ENCODE peak calls at places on chromosomes 1 and 21, in nine cellular contexts. Y, U, G, M, N, A, R, O and F are unnamed samples.

GRCh38 chr1:155253208-155253607 is 2.1 kb downstream of the ENTREP3 start:
- DNase-seq in Y (no peak), U (no peak), G (no peak), M (no peak), N (no peak), A (no peak), R (no peak), O (no peak), F (no peak)

GRCh38 chr1:159492575-159493323 is 43.1 kb downstream of the OR10J5 start:
- DNase-seq in Y (no peak), U (no peak), G (no peak), M (peak), N (no peak), A (no peak), R (no peak), O (no peak), F (no peak)

GRCh38 chr1:23035823-23036452 is 16.7 kb downstream of the KDM1A start:
- DNase-seq in Y (no peak), U (no peak), G (no peak), M (peak), N (no peak), A (no peak), R (no peak), O (no peak), F (no peak)

GRCh38 chr1:230642263-230642959 is at the start of gene COG2:
- DNase-seq in Y (peak), U (peak), G (peak), M (peak), N (peak), A (peak), R (peak), O (peak), F (peak)

GRCh38 chr1:234980657-234981396 is 147.8 kb downstream of the TOMM20 start:
- DNase-seq in Y (peak), U (peak), G (peak), M (peak), N (no peak), A (no peak), R (peak), O (no peak), F (peak)

GRCh38 chr1:43382027-43382771 is 7.4 kb downstream of the MED8 start:
- DNase-seq in Y (no peak), U (no peak), G (no peak), M (no peak), N (no peak), A (no peak), R (no peak), O (no peak), F (no peak)

GRCh38 chr1:55632058-55632457 is 416.9 kb upstream of the USP24 start:
- DNase-seq in Y (no peak), U (no peak), G (no peak), M (no peak), N (no peak), A (no peak), R (no peak), O (no peak), F (no peak)

GRCh38 chr1:108706643-108707042 is 6.1 kb upstream of the FNDC7 start:
- DNase-seq in Y (no peak), U (no peak), G (no peak), M (no peak), N (no peak), A (no peak), R (no peak), O (no peak), F (no peak)

GRCh38 chr1:166064324-166064926 is 102.4 kb downstream of the FAM78B start:
- DNase-seq in Y (no peak), U (no peak), G (no peak), M (no peak), N (no peak), A (no peak), R (no peak), O (no peak), F (no peak)

GRCh38 chr1:4652631-4653327 is 1.6 kb upstream of the AJAP1 start:
- DNase-seq in Y (no peak), U (no peak), G (peak), M (no peak), N (peak), A (no peak), R (peak), O (no peak), F (peak)

GRCh38 chr1:162703708-162704107 is 71.4 kb downstream of the DDR2 start:
- DNase-seq in Y (peak), U (peak), G (no peak), M (no peak), N (no peak), A (no peak), R (no peak), O (no peak), F (peak)

GRCh38 chr1:193558491-193559028 is 372.1 kb upstream of the B3GALT2 start:
- DNase-seq in Y (peak), U (no peak), G (peak), M (peak), N (no peak), A (peak), R (no peak), O (no peak), F (no peak)

GRCh38 chr1:117051224-117052064 is 8.7 kb upstream of the TTF2 start:
- DNase-seq in Y (no peak), U (no peak), G (peak), M (no peak), N (no peak), A (no peak), R (peak), O (no peak), F (no peak)

GRCh38 chr21:43733529-43734071 is 14.7 kb downstream of the PDXK start:
- DNase-seq in Y (no peak), U (no peak), G (no peak), M (no peak), N (no peak), A (no peak), R (peak), O (no peak), F (no peak)

GRCh38 chr21:43735236-43736091 is 16.5 kb downstream of the PDXK start:
- DNase-seq in Y (no peak), U (peak), G (no peak), M (no peak), N (no peak), A (no peak), R (peak), O (no peak), F (no peak)

GRCh38 chr21:43734131-43734634 is 15.3 kb downstream of the PDXK start:
- DNase-seq in Y (no peak), U (no peak), G (no peak), M (no peak), N (no peak), A (no peak), R (peak), O (no peak), F (no peak)

GRCh38 chr21:43736224-43736883 is 17.4 kb downstream of the PDXK start:
- DNase-seq in Y (no peak), U (peak), G (no peak), M (no peak), N (no peak), A (no peak), R (no peak), O (no peak), F (no peak)

DNA sequence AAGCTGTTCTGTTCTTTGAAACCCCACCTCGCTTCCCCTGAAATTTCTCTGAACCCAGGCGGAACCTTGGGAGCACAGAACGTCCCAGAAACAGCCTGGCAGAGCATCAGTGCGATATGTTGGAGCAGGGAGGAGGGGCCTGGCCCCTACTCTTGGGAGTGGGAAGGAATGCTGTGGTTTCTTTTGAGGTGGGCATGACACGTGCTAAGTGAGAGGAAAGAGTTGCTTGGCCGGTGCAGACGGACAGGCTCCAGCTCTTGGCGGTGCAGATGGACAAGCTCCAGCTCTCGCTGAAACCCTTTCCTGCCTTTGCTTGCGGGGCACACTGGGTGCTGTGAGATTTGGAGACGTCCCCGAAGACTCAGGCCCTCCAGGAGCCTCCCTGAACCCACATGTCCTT is 15.9 kb downstream of the PDXK start:
- DNase-seq in Y (no peak), U (peak), G (peak), M (peak), N (no peak), A (no peak), R (peak), O (no peak), F (peak)
- H3K4me3 ChIP-seq in Y (no peak), U (no peak), G (no peak), M (peak), N (no peak), A (no peak), R (no peak), O (no peak), F (no peak)

DNA sequence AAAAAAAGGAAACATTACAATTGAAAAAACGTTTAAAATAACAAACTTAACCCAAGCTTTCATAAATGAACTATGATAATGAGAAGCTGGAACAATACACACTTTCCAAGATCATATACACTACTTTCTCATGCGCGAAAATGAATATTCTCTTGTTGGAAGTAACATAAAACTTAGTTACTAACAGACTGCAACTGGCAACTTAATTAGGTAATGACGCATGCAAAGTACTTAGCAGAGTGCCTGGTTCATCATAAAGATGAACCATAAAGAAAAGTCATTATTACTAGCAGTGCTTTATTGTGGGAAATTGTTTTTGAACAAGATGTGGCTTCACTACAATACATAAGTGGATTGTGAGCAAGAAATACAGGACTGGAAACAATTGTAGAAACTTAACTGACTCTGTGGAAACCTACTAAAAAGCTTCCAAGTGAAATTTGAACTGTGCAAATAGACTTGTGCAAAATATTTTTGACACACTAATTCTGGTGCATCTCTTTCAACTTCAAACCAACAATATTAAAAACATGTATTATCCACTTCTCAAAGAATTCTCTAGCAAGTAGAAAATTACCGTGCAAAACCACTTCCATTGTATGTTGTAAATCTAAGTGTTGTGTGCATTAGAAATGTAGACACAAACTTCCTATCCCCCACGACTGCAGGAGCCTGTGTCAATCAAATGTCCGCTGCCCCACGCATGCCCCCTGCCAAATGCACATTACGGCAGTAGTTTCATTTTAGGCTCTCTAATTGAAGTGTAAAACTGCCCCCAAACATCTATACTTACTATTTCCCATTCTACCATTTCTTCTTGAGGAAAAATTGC is 2.0 kb downstream of the ARHGAP29 start:
- DNase-seq in Y (no peak), U (no peak), G (no peak), M (no peak), N (no peak), A (no peak), R (no peak), O (no peak), F (no peak)
- H3K4me3 ChIP-seq in Y (peak), U (peak), G (peak), M (peak), N (no peak), A (peak), R (peak), O (peak), F (peak)

GRCh38 chr1:153635872-153636271 is 2.0 kb downstream of the CHTOP start:
- DNase-seq in Y (no peak), U (no peak), G (no peak), M (no peak), N (no peak), A (no peak), R (no peak), O (no peak), F (no peak)
- H3K4me3 ChIP-seq in Y (no peak), U (no peak), G (no peak), M (peak), N (peak), A (no peak), R (no peak), O (peak), F (peak)

DNA sequence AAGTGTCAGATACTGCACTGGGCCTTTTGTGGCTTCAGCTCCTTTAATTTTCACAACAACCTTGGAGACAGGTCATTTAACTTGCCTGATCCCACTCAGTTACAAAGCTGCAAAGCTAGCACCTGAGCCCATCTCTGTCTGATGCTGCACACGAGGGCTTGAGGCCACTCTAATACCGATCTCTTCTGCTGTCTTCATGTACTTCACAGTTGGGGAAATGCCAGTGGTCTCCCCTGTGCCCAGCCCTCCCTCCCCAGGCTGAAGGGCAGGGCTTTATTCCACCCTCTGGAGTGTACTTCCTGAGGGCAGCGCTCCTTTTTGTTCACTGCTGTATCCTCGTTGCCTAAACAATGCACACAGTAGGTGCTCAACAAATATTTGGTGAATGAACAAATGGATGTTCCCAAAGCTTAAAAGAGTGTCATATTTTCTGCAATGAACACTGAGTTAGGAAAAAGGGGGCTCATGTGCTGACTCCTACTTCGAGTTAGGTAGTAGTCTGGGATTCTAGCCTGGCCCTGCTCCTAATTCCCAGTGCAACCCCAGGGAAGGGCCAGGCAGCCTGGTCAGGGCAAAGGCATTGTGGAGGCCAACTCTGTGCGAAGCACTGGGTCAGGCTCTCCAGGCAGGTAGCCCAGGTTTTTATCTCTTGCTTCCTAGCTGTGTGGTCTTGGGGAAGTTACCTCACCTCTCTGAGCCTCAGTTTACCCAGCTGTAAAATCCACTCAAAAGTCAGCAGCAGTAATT is 1.1 kb downstream of the TMCO4 start:
- DNase-seq in Y (no peak), U (no peak), G (no peak), M (no peak), N (no peak), A (no peak), R (no peak), O (no peak), F (no peak)
- H3K4me3 ChIP-seq in Y (peak), U (no peak), G (peak), M (peak), N (peak), A (no peak), R (no peak), O (peak), F (peak)

GRCh38 chr21:45741691-45742090 is 98.2 kb downstream of the PCBP3 start:
- DNase-seq in Y (no peak), U (no peak), G (no peak), M (no peak), N (no peak), A (no peak), R (no peak), O (no peak), F (no peak)
- H3K4me3 ChIP-seq in Y (no peak), U (no peak), G (no peak), M (no peak), N (no peak), A (no peak), R (no peak), O (no peak), F (no peak)

GRCh38 chr1:111631502-111631901 is 11.9 kb downstream of the RAP1A start:
- DNase-seq in Y (no peak), U (no peak), G (no peak), M (no peak), N (no peak), A (no peak), R (no peak), O (no peak), F (no peak)
- H3K4me3 ChIP-seq in Y (no peak), U (no peak), G (no peak), M (no peak), N (no peak), A (no peak), R (no peak), O (no peak), F (no peak)

GRCh38 chr1:204670152-204670927 is 15.2 kb downstream of the LRRN2 start:
- DNase-seq in Y (no peak), U (no peak), G (no peak), M (no peak), N (no peak), A (no peak), R (no peak), O (no peak), F (no peak)
- H3K4me3 ChIP-seq in Y (no peak), U (no peak), G (no peak), M (no peak), N (no peak), A (no peak), R (no peak), O (no peak), F (no peak)

DNA sequence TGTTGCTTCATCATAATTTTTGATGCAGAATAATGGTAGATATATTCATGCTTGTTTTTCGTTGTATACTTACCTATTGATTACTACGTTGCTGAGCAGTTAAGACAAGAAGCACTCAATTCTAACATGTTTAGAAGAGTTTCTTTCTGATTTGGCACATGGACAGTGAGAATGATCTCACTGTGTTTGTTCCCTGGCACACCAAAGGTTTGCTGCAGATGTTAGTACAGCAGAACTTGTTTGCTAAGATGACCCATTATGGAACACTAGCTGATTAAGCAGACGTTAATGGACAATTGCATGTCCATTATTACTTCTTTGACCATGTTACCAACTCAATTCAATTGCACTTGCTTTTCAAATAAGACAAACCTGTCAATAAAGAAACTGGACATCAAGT is 184.7 kb upstream of the SGIP1 start:
- DNase-seq in Y (no peak), U (no peak), G (no peak), M (no peak), N (no peak), A (no peak), R (no peak), O (no peak), F (no peak)
- H3K4me3 ChIP-seq in Y (no peak), U (no peak), G (no peak), M (no peak), N (no peak), A (no peak), R (no peak), O (no peak), F (peak)